ENCODE peak calls at places on chromosomes 12 and 14, in seven cellular contexts. T, N, Y, E, O, I and C are unnamed samples.

GRCh38 chr12:7045913-7046312 is 14.6 kb upstream of the C1S start:
- DNase-seq in E (no peak), N (no peak), O (no peak), T (no peak), Y (no peak), I (no peak), C (no peak)

GRCh38 chr14:52901357-52901980 is 49.4 kb downstream of the FERMT2 start:
- DNase-seq in Y (no peak), T (no peak), N (no peak), E (no peak), O (no peak), I (no peak), C (no peak)

GRCh38 chr12:123939716-123940626 is 32.7 kb downstream of the CCDC92 start:
- DNase-seq in T (no peak), E (no peak), Y (no peak), I (no peak), O (peak; percentile 68), N (no peak), C (no peak)

GRCh38 chr14:98234208-98234607 is 1037.8 kb downstream of the BCL11B start:
- DNase-seq in O (no peak), Y (no peak), N (no peak), I (no peak), T (no peak), E (no peak), C (no peak)

GRCh38 chr14:80164991-80165390 is 46.3 kb downstream of the DIO2 start:
- DNase-seq in I (no peak), T (no peak), Y (no peak), N (no peak), E (no peak), O (no peak), C (no peak)

GRCh38 chr12:99250091-99250490 is 397.5 kb upstream of the GARIN6 start:
- DNase-seq in Y (no peak), O (no peak), I (no peak), N (no peak), T (no peak), E (no peak), C (no peak)

GRCh38 chr12:2341871-2342270 is 289.1 kb downstream of the CACNA1C start:
- DNase-seq in I (no peak), N (no peak), O (no peak), Y (no peak), E (no peak), T (no peak), C (no peak)

GRCh38 chr12:45503887-45504286 is 225.6 kb upstream of the ARID2 start:
- DNase-seq in I (no peak), E (no peak), N (no peak), Y (no peak), T (no peak), O (no peak), C (no peak)

GRCh38 chr14:106518054-106518943 is 991.9 kb downstream of the TMEM121 start:
- DNase-seq in E (peak; percentile 56), O (peak; percentile 94), N (no peak), T (peak; percentile 50), I (no peak), Y (peak; percentile 87), C (no peak)

GRCh38 chr14:95609398-95609990 is 74.6 kb downstream of the GLRX5 start:
- DNase-seq in T (no peak), I (no peak), O (no peak), N (peak; percentile 63), Y (no peak), E (peak; percentile 21), C (no peak)

GRCh38 chr14:39376671-39377403 is 55.4 kb downstream of the FBXO33 start:
- DNase-seq in Y (no peak), N (no peak), T (no peak), E (no peak), O (no peak), I (no peak), C (no peak)

GRCh38 chr12:58323676-58324075 is 382.3 kb downstream of the ATP23 start:
- DNase-seq in I (no peak), E (no peak), N (no peak), O (no peak), T (no peak), Y (no peak), C (no peak)